ENCODE peak calls at places on chromosomes 6 and 20, in five cellular contexts. Q is heart left ventricle; I is CD8-positive, alpha-beta memory T cell; W is aorta; L is pancreas. E is an unnamed sample. For H3K27me3 and H3K9me3, the result is how much of the 10 kb centered on the place peaks cover.

GRCh38 chr6:127118505-127119360 is at the start of gene RSPO3:
- DNase-seq in Q (no peak), I (no peak), W (peak), L (no peak), E (peak)

GRCh38 chr6:138086573-138087196 is 20.5 kb downstream of the PERP start:
- DNase-seq in Q (no peak), I (no peak), W (no peak), L (peak), E (no peak)

GRCh38 chr20:12883507-12883885 is 125.3 kb upstream of the SPTLC3 start:
- DNase-seq in Q (no peak), I (no peak), W (no peak), L (no peak), E (no peak)

GRCh38 chr6:44297063-44298038 is 15.8 kb downstream of the AARS2 start:
- DNase-seq in Q (peak), I (peak), W (no peak), L (no peak), E (no peak)

GRCh38 chr6:100482698-100483097 is 18.0 kb upstream of the SIM1 start:
- DNase-seq in Q (no peak), I (no peak), W (no peak), L (no peak), E (no peak)

GRCh38 chr6:69456086-69456485 is 340.7 kb downstream of the LMBRD1 start:
- DNase-seq in Q (no peak), I (no peak), W (no peak), L (no peak), E (no peak)

GRCh38 chr6:168045141-168045691 is 33.8 kb downstream of the FRMD1 start:
- DNase-seq in Q (no peak), I (no peak), W (peak), L (no peak), E (no peak)

GRCh38 chr6:79672631-79673065 is 41.5 kb downstream of the SH3BGRL2 start:
- DNase-seq in Q (no peak), I (no peak), W (no peak), L (no peak), E (no peak)

GRCh38 chr6:41538556-41539182 is 7.5 kb upstream of the FOXP4 start:
- DNase-seq in Q (no peak), I (no peak), W (no peak), L (no peak), E (no peak)

GRCh38 chr6:6559994-6560393 is 28.5 kb upstream of the LY86 start:
- DNase-seq in Q (no peak), I (no peak), W (no peak), L (no peak), E (no peak)

GRCh38 chr6:39143238-39143930 is 28.4 kb upstream of the SAYSD1 start:
- DNase-seq in Q (no peak), I (no peak), W (no peak), L (no peak), E (no peak)

GRCh38 chr6:41302638-41303037 is 16.2 kb upstream of the TREM1 start:
- DNase-seq in Q (no peak), I (no peak), W (no peak), L (no peak), E (no peak)

GRCh38 chr20:34299925-34300806 is 3.0 kb downstream of the AHCY start:
- DNase-seq in Q (no peak), I (no peak), W (no peak), L (no peak), E (no peak)

GRCh38 chr20:46130534-46130933 is 12.4 kb downstream of the CD40 start:
- DNase-seq in Q (no peak), I (no peak), W (no peak), L (no peak), E (no peak)

GRCh38 chr6:28335564-28336283 is at the start of gene ZSCAN31:
- DNase-seq in Q (peak), I (peak), W (peak), L (peak), E (peak)
- H3K27me3 ChIP-seq in Q (under half), I (under half), W (under half), L (under half), E (under half)

DNA sequence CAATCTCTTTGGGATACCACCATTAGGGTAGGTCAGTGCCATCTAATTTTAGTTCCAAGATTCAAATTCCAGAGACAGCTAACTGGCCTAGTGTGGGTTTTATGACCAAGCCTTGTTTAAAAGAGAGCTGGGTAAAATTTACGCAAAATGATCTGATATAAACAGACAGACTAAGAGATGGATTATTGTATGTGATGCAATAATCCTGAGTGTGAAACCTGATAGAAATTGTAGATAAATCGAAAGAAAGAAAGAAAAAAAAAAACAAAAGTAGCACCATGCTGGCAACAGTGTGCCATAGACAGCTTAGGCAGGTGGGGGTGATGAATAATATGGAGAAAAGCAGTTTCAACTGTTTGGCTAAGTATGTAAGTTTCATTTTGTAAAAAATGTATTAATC is 2.9 kb downstream of the ZNF184 start:
- DNase-seq in Q (no peak), I (no peak), W (no peak), L (no peak), E (no peak)
- H3K4me3 ChIP-seq in Q (no peak), I (no peak), W (no peak), L (no peak), E (no peak)

GRCh38 chr6:65900928-65901327 is 193.9 kb upstream of the EYS start:
- DNase-seq in Q (no peak), I (no peak), W (no peak), L (no peak), E (no peak)

DNA sequence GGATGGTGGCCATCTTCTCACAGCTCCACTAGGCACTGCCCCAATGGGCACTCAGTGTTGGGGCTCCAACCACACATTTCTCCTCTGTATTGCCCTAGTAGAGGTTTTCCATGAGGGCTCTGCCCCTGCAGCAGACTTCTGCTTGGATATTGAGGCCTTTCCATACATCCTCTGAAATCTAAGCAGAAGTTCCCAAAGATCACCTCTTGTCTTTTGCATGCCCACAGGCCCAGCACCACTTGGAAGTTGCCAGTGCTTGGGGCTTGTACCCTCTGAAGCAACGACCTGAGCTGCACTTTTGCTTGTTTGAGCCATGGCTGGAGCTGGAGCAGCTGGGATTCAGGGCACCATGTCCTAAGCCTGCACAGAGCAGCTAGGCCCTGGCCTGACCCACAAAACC is 189.1 kb upstream of the EYS start:
- DNase-seq in Q (no peak), I (no peak), W (no peak), L (no peak), E (no peak)
- H3K9me3 ChIP-seq in Q (under half), I (under half), W (under half), L (under half), E (under half)

GRCh38 chr20:62962891-62963613 is 10.5 kb downstream of the SLC17A9 start:
- DNase-seq in Q (no peak), I (no peak), W (no peak), L (no peak), E (no peak)

GRCh38 chr20:62961310-62961783 is 8.8 kb downstream of the SLC17A9 start:
- DNase-seq in Q (no peak), I (no peak), W (no peak), L (no peak), E (no peak)

GRCh38 chr20:62963614-62964397 is 11.3 kb downstream of the SLC17A9 start:
- DNase-seq in Q (no peak), I (no peak), W (no peak), L (no peak), E (no peak)

GRCh38 chr20:62961799-62962198 is 9.3 kb downstream of the SLC17A9 start:
- DNase-seq in Q (no peak), I (no peak), W (no peak), L (no peak), E (no peak)

GRCh38 chr20:62962221-62962879 is 9.8 kb downstream of the SLC17A9 start:
- DNase-seq in Q (no peak), I (no peak), W (no peak), L (no peak), E (no peak)
- H3K27me3 ChIP-seq in Q (under half), I (under half), W (under half), L (under half), E (under half)

GRCh38 chr6:12313992-12314589 is 23.9 kb downstream of the EDN1 start:
- DNase-seq in Q (no peak), I (no peak), W (no peak), L (peak), E (no peak)
- H3K4me3 ChIP-seq in Q (no peak), I (no peak), W (no peak), L (no peak), E (no peak)

DNA sequence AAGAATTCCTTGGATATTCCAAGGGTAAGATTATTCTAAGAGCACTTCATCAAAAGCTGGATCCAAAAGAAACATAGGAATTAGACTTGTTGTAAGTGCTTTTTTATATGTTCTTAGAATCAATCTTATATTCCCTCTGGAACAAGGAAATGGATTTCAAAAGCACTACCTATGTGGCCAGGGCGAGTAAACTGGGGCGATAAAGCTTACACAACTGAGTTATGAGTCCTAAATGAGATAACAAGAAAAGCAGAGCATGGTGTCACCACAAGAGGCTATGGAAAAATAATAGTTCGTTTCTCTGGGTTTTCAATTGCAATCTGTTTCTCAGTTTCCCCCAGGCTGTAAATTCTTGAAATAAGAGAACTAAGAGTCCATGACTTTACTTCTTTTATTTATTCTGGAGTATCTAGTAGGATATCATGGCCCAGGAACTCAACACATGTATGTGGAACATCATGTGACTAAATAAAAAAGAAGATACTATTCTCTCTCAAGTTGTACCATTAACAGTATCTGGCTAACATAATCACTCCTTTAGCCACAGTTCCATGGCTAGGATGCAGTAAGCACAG is 51.5 kb downstream of the NUDT3 start:
- DNase-seq in Q (no peak), I (no peak), W (no peak), L (no peak), E (no peak)
- H3K9me3 ChIP-seq in Q (under half), I (under half), W (under half), L (under half), E (under half)

E was measured in HAP-1.